ENCODE peak calls at places on chromosomes 13 and 19, in six cellular contexts. K is heart left ventricle; Q is astrocyte; O is AG09319; C is CD4-positive, alpha-beta T cell; F is suprapubic skin. V is an unnamed sample.

GRCh38 chr13:49814551-49815270 is 22.2 kb upstream of the KPNA3 start:
- DNase-seq in K (no peak), Q (no peak), O (no peak), C (no peak), F (no peak), V (no peak)

GRCh38 chr13:20407759-20408158 is 117.9 kb downstream of the CRYL1 start:
- DNase-seq in K (no peak), Q (no peak), O (no peak), C (no peak), F (no peak), V (peak)

GRCh38 chr13:39036212-39036611 is 1.7 kb downstream of the PROSER1 start:
- DNase-seq in K (no peak), Q (peak), O (no peak), C (no peak), F (no peak), V (no peak)

GRCh38 chr19:41541990-41542584 is 33.9 kb upstream of the CEACAM21 start:
- DNase-seq in K (no peak), Q (no peak), O (no peak), C (peak), F (no peak), V (no peak)

GRCh38 chr13:83153833-83154232 is 728.4 kb downstream of the SLITRK1 start:
- DNase-seq in K (no peak), Q (no peak), O (no peak), C (no peak), F (no peak), V (no peak)

GRCh38 chr13:112104873-112105234 is 37.9 kb downstream of the SOX1 start:
- DNase-seq in K (no peak), Q (no peak), O (no peak), C (no peak), F (no peak), V (no peak)

GRCh38 chr19:40663712-40664692 is 26.4 kb downstream of the NUMBL start:
- DNase-seq in K (peak), Q (peak), O (no peak), C (no peak), F (no peak), V (peak)

GRCh38 chr13:23695711-23696512 is 125.7 kb downstream of the TNFRSF19 start:
- DNase-seq in K (peak), Q (no peak), O (no peak), C (peak), F (no peak), V (no peak)

GRCh38 chr19:15248648-15249559 is 16.7 kb upstream of the EPHX3 start:
- DNase-seq in K (peak), Q (peak), O (peak), C (no peak), F (no peak), V (peak)

GRCh38 chr19:15021286-15022007 is 27.8 kb upstream of the CASP14 start:
- DNase-seq in K (no peak), Q (no peak), O (no peak), C (no peak), F (no peak), V (no peak)

GRCh38 chr19:44735011-44735410 is 13.5 kb upstream of the BCL3 start:
- DNase-seq in K (no peak), Q (no peak), O (no peak), C (no peak), F (no peak), V (no peak)

GRCh38 chr19:48636859-48637448 is at the start of gene DBP:
- DNase-seq in K (peak), Q (no peak), O (no peak), C (no peak), F (no peak), V (peak)

GRCh38 chr13:40221460-40222201 is 444.8 kb downstream of the FOXO1 start:
- DNase-seq in K (no peak), Q (peak), O (no peak), C (peak), F (no peak), V (no peak)

GRCh38 chr13:29859971-29860370 is 9.6 kb upstream of the UBL3 start:
- DNase-seq in K (no peak), Q (peak), O (no peak), C (no peak), F (no peak), V (no peak)

GRCh38 chr13:27128825-27129627 is 42.6 kb downstream of the USP12 start:
- DNase-seq in K (no peak), Q (no peak), O (no peak), C (no peak), F (no peak), V (no peak)

GRCh38 chr13:21395953-21396352 is 63.1 kb downstream of the ZDHHC20 start:
- DNase-seq in K (no peak), Q (no peak), O (no peak), C (peak), F (no peak), V (no peak)

GRCh38 chr19:10713317-10713716 is 4.6 kb upstream of the DNM2 start:
- DNase-seq in K (no peak), Q (no peak), O (no peak), C (no peak), F (no peak), V (no peak)

GRCh38 chr13:50911051-50911690 is 1.6 kb downstream of the RNASEH2B start:
- DNase-seq in K (no peak), Q (no peak), O (no peak), C (no peak), F (no peak), V (no peak)

GRCh38 chr19:34990578-34991192 is 9.4 kb upstream of the GRAMD1A start:
- DNase-seq in K (no peak), Q (no peak), O (no peak), C (no peak), F (no peak), V (no peak)

GRCh38 chr19:49340069-49340864 is 5.1 kb downstream of the CD37 start:
- DNase-seq in K (peak), Q (no peak), O (no peak), C (no peak), F (peak), V (peak)

GRCh38 chr19:39413269-39413902 is 917 bp downstream of the PLEKHG2 start:
- DNase-seq in K (peak), Q (no peak), O (no peak), C (no peak), F (peak), V (no peak)

GRCh38 chr13:40589285-40590109 is 76.9 kb downstream of the FOXO1 start:
- DNase-seq in K (peak), Q (peak), O (no peak), C (no peak), F (no peak), V (no peak)

GRCh38 chr13:93226065-93226622 is 463 bp upstream of the GPC6 start:
- DNase-seq in K (no peak), Q (no peak), O (no peak), C (no peak), F (no peak), V (no peak)

GRCh38 chr13:45121421-45121820 is 1.1 kb downstream of the GTF2F2 start:
- DNase-seq in K (no peak), Q (no peak), O (no peak), C (no peak), F (no peak), V (no peak)

GRCh38 chr13:100306444-100306999 is 217.6 kb downstream of the PCCA start:
- DNase-seq in K (no peak), Q (no peak), O (no peak), C (no peak), F (no peak), V (no peak)

GRCh38 chr13:98761126-98761978 is 8.9 kb upstream of the SLC15A1 start:
- DNase-seq in K (no peak), Q (peak), O (peak), C (no peak), F (no peak), V (no peak)
- TF ChIP-seq CTCF in K (no peak), Q (no peak), O (peak), C (no peak), F (no peak), V (no peak)

DNA sequence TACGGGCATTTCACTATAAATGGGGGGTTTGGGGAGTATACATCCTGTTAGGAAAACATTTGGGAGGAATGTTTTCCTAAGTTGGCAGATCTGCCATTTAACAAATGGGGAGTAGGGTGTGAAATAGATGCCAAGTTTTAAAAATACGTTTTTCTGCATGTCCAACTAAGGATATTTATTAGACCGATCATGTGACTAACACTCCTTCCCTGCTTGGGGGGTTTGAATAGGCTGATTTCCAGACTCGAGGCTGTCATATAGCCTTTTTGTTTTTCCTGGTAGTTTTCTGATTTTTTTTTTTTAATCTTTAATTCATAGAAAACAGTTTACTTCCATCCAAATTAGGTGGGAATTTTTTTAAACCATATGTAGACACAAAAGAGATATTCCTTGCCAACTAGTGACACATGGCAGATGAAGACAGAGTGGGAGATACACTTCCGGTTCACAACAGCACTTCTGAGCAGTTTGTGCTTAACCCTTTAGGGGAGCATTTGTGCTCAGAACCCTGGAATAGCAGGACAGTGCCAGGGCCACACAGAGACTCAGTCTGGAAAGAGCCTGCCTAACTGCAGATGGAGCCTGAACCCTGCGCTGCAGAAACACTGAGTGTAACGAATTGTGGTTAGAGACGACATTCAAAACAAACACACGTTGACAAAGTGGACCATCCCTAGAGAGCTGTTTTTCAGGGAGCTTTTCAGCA is 5.6 kb upstream of the GATAD2A start:
- DNase-seq in K (no peak), Q (peak), O (no peak), C (no peak), F (no peak), V (no peak)
- TF ChIP-seq CTCF in K (no peak), Q (no peak), O (peak), C (no peak), F (no peak), V (no peak)

GRCh38 chr19:2221918-2222317 is 14.2 kb downstream of the PLEKHJ1 start:
- DNase-seq in K (no peak), Q (no peak), O (no peak), C (no peak), F (no peak), V (no peak)

GRCh38 chr19:2223391-2223790 is 12.7 kb downstream of the PLEKHJ1 start:
- DNase-seq in K (no peak), Q (no peak), O (no peak), C (no peak), F (no peak), V (no peak)

GRCh38 chr19:2223959-2224358 is 12.2 kb downstream of the PLEKHJ1 start:
- DNase-seq in K (no peak), Q (no peak), O (no peak), C (no peak), F (no peak), V (no peak)

GRCh38 chr19:2219726-2220125 is 16.4 kb downstream of the PLEKHJ1 start:
- DNase-seq in K (no peak), Q (no peak), O (no peak), C (no peak), F (no peak), V (no peak)

DNA sequence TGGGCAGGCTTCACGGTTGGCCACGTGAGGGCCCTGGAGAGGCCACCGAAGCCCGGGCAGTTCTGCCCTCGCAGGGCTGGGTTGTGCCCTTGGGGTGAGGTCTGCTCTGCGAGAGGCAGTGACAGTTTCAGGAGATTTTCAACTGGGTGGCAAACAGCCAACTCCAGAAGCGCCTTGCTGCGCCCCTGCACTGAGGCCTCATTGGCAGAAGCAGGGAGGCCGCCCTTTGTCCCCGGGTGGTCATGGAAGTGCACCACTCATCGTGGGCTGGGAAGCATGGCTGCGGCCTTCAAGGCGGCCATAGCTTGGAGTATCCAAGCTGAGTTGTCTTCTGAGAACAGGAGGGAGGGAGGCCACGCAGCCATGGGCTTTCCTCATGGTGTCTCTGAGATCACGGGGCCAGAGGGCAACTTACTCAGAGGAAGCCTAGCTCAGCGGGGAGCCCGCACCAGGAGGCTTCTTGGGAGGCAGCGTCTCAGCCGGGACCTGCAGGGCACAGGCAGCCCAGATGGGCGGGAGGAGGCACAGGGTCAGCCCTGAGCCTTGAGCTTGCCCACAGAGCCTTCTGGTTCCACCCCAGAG is 14.8 kb downstream of the PLEKHJ1 start:
- DNase-seq in K (no peak), Q (no peak), O (no peak), C (no peak), F (no peak), V (no peak)
- TF ChIP-seq CTCF in K (no peak), Q (no peak), O (no peak), C (no peak), F (no peak), V (no peak)

DNA sequence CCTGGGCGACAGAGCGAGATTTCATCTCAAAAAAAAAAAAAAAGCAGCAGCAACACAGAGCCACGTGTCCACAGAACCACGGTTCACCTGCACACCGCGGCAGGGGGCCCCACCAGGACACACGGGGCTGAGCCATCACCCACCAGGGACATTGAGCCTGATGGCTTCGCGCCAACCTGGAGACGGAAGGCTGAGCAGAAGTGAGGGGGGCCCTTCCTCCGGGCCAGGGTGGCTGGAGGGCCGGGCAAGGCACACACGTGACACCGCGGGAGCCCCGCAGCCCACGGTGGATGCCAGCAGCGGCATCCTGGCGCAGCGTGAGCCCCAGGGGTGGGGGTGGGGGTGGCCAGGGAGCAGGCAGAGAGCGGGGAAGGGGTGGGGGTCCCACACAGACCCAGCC is 33.8 kb downstream of the SBNO2 start:
- DNase-seq in K (no peak), Q (no peak), O (no peak), C (no peak), F (no peak), V (no peak)
- TF ChIP-seq CTCF in K (no peak), Q (no peak), O (no peak), C (no peak), F (no peak), V (no peak)

DNA sequence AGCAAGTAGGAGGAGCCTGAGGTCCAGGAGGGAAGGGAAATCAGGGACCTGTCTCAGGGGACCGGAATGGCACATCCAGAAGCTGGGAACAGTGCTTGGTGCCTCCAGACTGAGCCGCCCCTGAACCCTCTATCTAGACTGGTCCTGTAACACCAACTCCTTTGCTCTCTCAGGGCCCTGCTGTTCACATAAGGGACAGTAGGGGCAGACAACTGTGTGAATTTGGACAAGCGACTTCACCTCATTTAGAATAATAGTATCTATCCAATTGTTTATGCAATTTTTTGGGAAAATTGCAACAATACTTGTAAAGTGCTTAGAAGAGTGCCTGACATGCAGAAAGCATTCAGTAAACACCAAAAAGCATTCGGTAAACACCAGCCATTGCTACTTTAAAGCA is 14.0 kb downstream of the SYMPK start:
- DNase-seq in K (no peak), Q (no peak), O (no peak), C (no peak), F (no peak), V (no peak)
- TF ChIP-seq CTCF in K (no peak), Q (peak), O (no peak), C (no peak), F (no peak), V (no peak)

GRCh38 chr13:73914119-73914518 is 220.1 kb downstream of the KLF12 start:
- DNase-seq in K (peak), Q (no peak), O (no peak), C (no peak), F (no peak), V (no peak)
- TF ChIP-seq CTCF in K (no peak), Q (no peak), O (no peak), C (no peak), F (no peak), V (no peak)

GRCh38 chr13:31477961-31478360 is 261.4 kb upstream of the RXFP2 start:
- DNase-seq in K (no peak), Q (peak), O (peak), C (no peak), F (no peak), V (no peak)

GRCh38 chr13:31476266-31476665 is 263.1 kb upstream of the RXFP2 start:
- DNase-seq in K (no peak), Q (peak), O (peak), C (no peak), F (no peak), V (no peak)

GRCh38 chr13:31476753-31477152 is 262.6 kb upstream of the RXFP2 start:
- DNase-seq in K (no peak), Q (peak), O (no peak), C (no peak), F (no peak), V (no peak)
- TF ChIP-seq CTCF in K (no peak), Q (no peak), O (no peak), C (no peak), F (no peak), V (no peak)

GRCh38 chr19:18336121-18336520 is 4.3 kb upstream of the PGPEP1 start:
- DNase-seq in K (no peak), Q (no peak), O (no peak), C (no peak), F (no peak), V (no peak)

GRCh38 chr19:18332917-18333530 is 7.4 kb upstream of the PGPEP1 start:
- DNase-seq in K (no peak), Q (no peak), O (no peak), C (no peak), F (no peak), V (no peak)

GRCh38 chr19:18330865-18331264 is 8.0 kb upstream of the LSM4 start:
- DNase-seq in K (no peak), Q (no peak), O (no peak), C (no peak), F (no peak), V (no peak)

GRCh38 chr19:18329035-18329376 is 6.1 kb upstream of the LSM4 start:
- DNase-seq in K (no peak), Q (no peak), O (no peak), C (no peak), F (no peak), V (no peak)

DNA sequence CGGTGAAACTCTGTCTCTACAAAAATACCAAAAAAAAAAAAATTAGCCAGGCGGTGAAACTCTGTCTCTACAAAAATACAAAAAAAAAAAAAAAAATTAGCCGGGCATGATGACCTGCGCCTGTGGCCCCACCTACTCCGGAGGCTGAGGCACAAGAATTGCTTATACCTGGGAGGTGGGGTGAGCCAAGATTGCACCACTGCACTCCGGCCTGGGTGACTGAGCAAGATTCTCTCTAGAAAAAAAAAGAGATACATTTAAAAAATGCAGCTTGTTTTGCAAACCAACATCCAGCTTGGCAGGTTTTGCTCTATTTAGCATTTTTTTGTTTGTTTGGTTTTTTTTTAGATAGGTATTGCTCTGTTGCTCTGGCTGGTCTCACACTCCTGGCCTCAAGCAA is 6.7 kb upstream of the PGPEP1 start:
- DNase-seq in K (no peak), Q (no peak), O (no peak), C (no peak), F (no peak), V (no peak)
- TF ChIP-seq CTCF in K (no peak), Q (no peak), O (no peak), C (no peak), F (no peak), V (no peak)

DNA sequence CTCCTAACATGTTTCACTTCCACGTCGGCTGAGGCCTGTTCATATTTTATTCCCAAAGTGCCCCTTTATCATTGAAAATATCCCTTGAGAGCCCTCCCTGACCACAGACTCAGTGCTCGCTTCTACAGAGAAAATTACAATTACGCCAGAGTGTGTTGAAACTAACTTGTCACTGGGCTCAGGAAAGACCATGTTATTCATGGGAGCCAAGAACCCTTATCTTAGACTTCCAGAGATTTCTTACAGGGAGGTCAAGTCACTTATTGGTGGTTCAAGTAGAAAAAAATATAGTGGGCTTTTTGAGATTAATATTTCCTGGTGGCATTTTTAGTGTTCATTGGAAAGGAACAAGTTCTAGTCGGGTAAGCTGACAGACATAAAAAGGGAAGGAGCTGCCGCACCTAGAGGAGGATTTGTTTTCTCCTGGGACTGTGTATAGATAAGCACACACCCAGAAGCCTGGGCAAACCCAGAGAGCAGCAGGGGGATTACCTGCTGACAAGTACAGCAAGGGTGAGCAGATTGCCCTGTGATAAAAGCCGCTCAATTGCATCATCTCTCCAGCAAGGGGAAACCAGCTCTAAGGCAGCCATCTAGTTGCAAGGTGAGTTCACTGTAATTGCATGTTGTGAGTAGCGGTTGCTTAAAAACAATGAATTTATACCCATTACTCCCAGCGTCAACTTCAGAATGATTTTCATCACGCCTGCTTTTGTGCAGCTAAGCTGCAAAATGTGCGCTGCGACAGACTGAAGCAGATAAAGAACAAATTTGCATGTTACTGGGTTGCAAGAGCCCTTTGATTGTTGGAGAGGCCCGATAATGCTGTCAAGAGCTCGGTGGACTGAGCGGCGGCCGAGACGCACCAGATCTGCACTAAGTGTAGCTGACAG is 46.2 kb downstream of the DCT start:
- DNase-seq in K (no peak), Q (no peak), O (no peak), C (no peak), F (no peak), V (no peak)
- TF ChIP-seq CTCF in K (no peak), Q (no peak), O (no peak), C (no peak), F (no peak), V (no peak)